ENCODE peak calls at places on chromosome 18, in six cellular contexts. One of them, this sample, is unnamed.

GRCh38 chr18:32324173-32324572 is 134.3 kb downstream of the MEP1B start:
- DNase-seq in fibroblast of mammary gland: peak
- DNase-seq in NCI-H774: no peak
- DNase-seq in NAMALWA: no peak
- DNase-seq in substantia nigra: no peak
- DNase-seq in thyroid gland: no peak
- DNase-seq in this sample: no peak

GRCh38 chr18:55427951-55428350 is 160.0 kb downstream of the TCF4 start:
- DNase-seq in fibroblast of mammary gland: peak
- DNase-seq in NCI-H774: no peak
- DNase-seq in NAMALWA: no peak
- DNase-seq in substantia nigra: no peak
- DNase-seq in thyroid gland: no peak
- DNase-seq in this sample: no peak

GRCh38 chr18:2337552-2338141 is 233.7 kb downstream of the METTL4 start:
- DNase-seq in fibroblast of mammary gland: peak
- DNase-seq in NCI-H774: no peak
- DNase-seq in NAMALWA: peak
- DNase-seq in substantia nigra: no peak
- DNase-seq in thyroid gland: peak
- DNase-seq in this sample: no peak

GRCh38 chr18:47931707-47932103 is 1.2 kb upstream of the SMAD2 start:
- DNase-seq in fibroblast of mammary gland: peak
- DNase-seq in NCI-H774: peak
- DNase-seq in NAMALWA: peak
- DNase-seq in substantia nigra: no peak
- DNase-seq in thyroid gland: no peak
- DNase-seq in this sample: peak

GRCh38 chr18:79612291-79613108 is 67.1 kb upstream of the CTDP1 start:
- DNase-seq in fibroblast of mammary gland: no peak
- DNase-seq in NCI-H774: no peak
- DNase-seq in NAMALWA: no peak
- DNase-seq in substantia nigra: no peak
- DNase-seq in thyroid gland: no peak
- DNase-seq in this sample: no peak

GRCh38 chr18:47683774-47684173 is 246.7 kb downstream of the SMAD2 start:
- DNase-seq in fibroblast of mammary gland: peak
- DNase-seq in NCI-H774: no peak
- DNase-seq in NAMALWA: no peak
- DNase-seq in substantia nigra: no peak
- DNase-seq in thyroid gland: no peak
- DNase-seq in this sample: no peak

GRCh38 chr18:23106575-23106974 is 28.7 kb upstream of the CABLES1 start:
- DNase-seq in fibroblast of mammary gland: peak
- DNase-seq in NCI-H774: no peak
- DNase-seq in NAMALWA: no peak
- DNase-seq in substantia nigra: no peak
- DNase-seq in thyroid gland: no peak
- DNase-seq in this sample: no peak

GRCh38 chr18:57437433-57437781 is 2.2 kb downstream of the ONECUT2 start:
- DNase-seq in fibroblast of mammary gland: no peak
- DNase-seq in NCI-H774: no peak
- DNase-seq in NAMALWA: no peak
- DNase-seq in substantia nigra: no peak
- DNase-seq in thyroid gland: no peak
- DNase-seq in this sample: no peak

GRCh38 chr18:45856526-45856925 is 31.1 kb downstream of the SIGLEC15 start:
- DNase-seq in fibroblast of mammary gland: peak
- DNase-seq in NCI-H774: no peak
- DNase-seq in NAMALWA: no peak
- DNase-seq in substantia nigra: no peak
- DNase-seq in thyroid gland: no peak
- DNase-seq in this sample: no peak

GRCh38 chr18:8357320-8357719 is 251.9 kb upstream of the RAB12 start:
- DNase-seq in fibroblast of mammary gland: no peak
- DNase-seq in NCI-H774: no peak
- DNase-seq in NAMALWA: no peak
- DNase-seq in substantia nigra: no peak
- DNase-seq in thyroid gland: no peak
- DNase-seq in this sample: no peak

GRCh38 chr18:26549103-26549485 is 741 bp upstream of the KCTD1 start:
- DNase-seq in fibroblast of mammary gland: peak
- DNase-seq in NCI-H774: no peak
- DNase-seq in NAMALWA: peak
- DNase-seq in substantia nigra: no peak
- DNase-seq in thyroid gland: peak
- DNase-seq in this sample: no peak

GRCh38 chr18:13653746-13654455 is 72.5 kb downstream of the FAM210A start:
- DNase-seq in fibroblast of mammary gland: no peak
- DNase-seq in NCI-H774: no peak
- DNase-seq in NAMALWA: no peak
- DNase-seq in substantia nigra: no peak
- DNase-seq in thyroid gland: peak
- DNase-seq in this sample: no peak